ENCODE peak calls at places on chromosomes 13 and 19, in four cellular contexts. L, G, C and W are unnamed samples. For H3K4me1, the result is how much of the 10 kb centered on the place peaks cover.

GRCh38 chr19:38319421-38320258 is at the start of gene KCNK6:
- DNase-seq in G (peak), L (peak), C (peak), W (peak)

GRCh38 chr19:40700083-40700482 is 9.6 kb upstream of the NUMBL start:
- DNase-seq in C (no peak), L (no peak), G (no peak), W (no peak)

GRCh38 chr13:50911051-50911690 is 1.6 kb downstream of the RNASEH2B start:
- DNase-seq in G (peak), L (peak), C (no peak), W (peak)

GRCh38 chr19:54136086-54136863 is 1.3 kb upstream of the CNOT3 start:
- DNase-seq in L (peak), C (no peak), G (no peak), W (peak)

GRCh38 chr13:99991013-99991805 is 9.6 kb downstream of the ZIC2 start:
- DNase-seq in L (no peak), G (no peak), C (no peak), W (no peak)

GRCh38 chr13:105255472-105255871 is 1280.0 kb downstream of the EFNB2 start:
- DNase-seq in C (no peak), G (no peak), L (no peak), W (no peak)

GRCh38 chr19:17136026-17136425 is 60.4 kb downstream of the MYO9B start:
- DNase-seq in C (no peak), L (no peak), G (no peak), W (no peak)

GRCh38 chr19:31181535-31181934 is 167.7 kb downstream of the TSHZ3 start:
- DNase-seq in G (no peak), L (no peak), C (no peak), W (no peak)

GRCh38 chr19:43809762-43810696 is 7.8 kb upstream of the LYPD5 start:
- DNase-seq in L (peak), C (no peak), G (peak), W (peak)

GRCh38 chr13:21528616-21529015 is 69.5 kb upstream of the ZDHHC20 start:
- DNase-seq in L (peak), G (no peak), C (no peak), W (no peak)

GRCh38 chr19:13150919-13151604 is 851 bp downstream of the IER2 start:
- DNase-seq in C (no peak), L (peak), G (peak), W (no peak)

GRCh38 chr19:29530549-29531457 is 5.0 kb downstream of the VSTM2B start:
- DNase-seq in C (no peak), L (no peak), G (no peak), W (no peak)

GRCh38 chr19:22619371-22619770 is 14.8 kb upstream of the ZNF492 start:
- DNase-seq in L (no peak), G (no peak), C (no peak), W (no peak)

GRCh38 chr19:8600064-8600463 is 10.5 kb downstream of the ADAMTS10 start:
- DNase-seq in G (no peak), L (no peak), C (no peak), W (no peak)

GRCh38 chr19:11798391-11799296 is at the start of gene ZNF491:
- DNase-seq in C (peak), G (peak), L (peak), W (peak)

GRCh38 chr13:42048625-42049453 is at the start of gene DGKH:
- DNase-seq in C (peak), L (peak), G (peak), W (peak)

GRCh38 chr19:55070755-55071502 is 4.7 kb upstream of the EPS8L1 start:
- DNase-seq in G (peak), L (no peak), C (no peak), W (no peak)

GRCh38 chr19:40601061-40601973 is at the start of gene LTBP4:
- DNase-seq in C (no peak), G (no peak), L (no peak), W (no peak)

GRCh38 chr13:36750046-36750445 is 69.0 kb upstream of the RFXAP start:
- DNase-seq in L (no peak), G (no peak), C (no peak), W (no peak)

GRCh38 chr13:111344471-111345191 is 24.2 kb downstream of the TEX29 start:
- DNase-seq in G (no peak), C (peak), L (no peak), W (no peak)

GRCh38 chr13:50080158-50080855 is 65.1 kb downstream of the KCNRG start:
- DNase-seq in C (no peak), L (peak), G (peak), W (no peak)

GRCh38 chr19:47310819-47311218 is 1.2 kb downstream of the C5AR1 start:
- DNase-seq in G (no peak), C (peak), L (no peak), W (no peak)

GRCh38 chr19:16143399-16144215 is at the start of gene HSH2D:
- DNase-seq in G (peak), C (peak), L (no peak), W (peak)

GRCh38 chr13:37960427-37960826 is 90.9 kb upstream of the TRPC4 start:
- DNase-seq in G (no peak), L (no peak), C (no peak), W (no peak)

GRCh38 chr13:27379694-27380596 is 44.5 kb upstream of the GTF3A start:
- DNase-seq in L (peak), G (peak), C (no peak), W (peak)

GRCh38 chr13:85093808-85094207 is 705.4 kb downstream of the SLITRK6 start:
- DNase-seq in G (no peak), L (no peak), C (no peak), W (no peak)

GRCh38 chr19:38878575-38879399 is 712 bp upstream of the RINL start:
- DNase-seq in G (no peak), C (no peak), L (no peak), W (no peak)

GRCh38 chr19:17314007-17314589 is 4.7 kb downstream of the DDA1 start:
- DNase-seq in G (no peak), L (no peak), C (no peak), W (no peak)

GRCh38 chr19:38795549-38795948 is 6.5 kb downstream of the LGALS7B start:
- DNase-seq in G (no peak), L (no peak), C (no peak), W (no peak)

GRCh38 chr13:38636756-38637155 is 50.1 kb upstream of the FREM2 start:
- DNase-seq in G (no peak), C (no peak), L (no peak), W (no peak)

GRCh38 chr19:3672993-3673392 is 27.3 kb downstream of the PIP5K1C start:
- DNase-seq in L (no peak), G (no peak), C (peak), W (no peak)

GRCh38 chr19:3670258-3670795 is 29.9 kb downstream of the PIP5K1C start:
- DNase-seq in L (peak), C (no peak), G (no peak), W (no peak)

GRCh38 chr19:3672575-3672948 is 27.7 kb downstream of the PIP5K1C start:
- DNase-seq in G (no peak), L (no peak), C (no peak), W (no peak)

GRCh38 chr19:3670796-3671679 is 29.2 kb downstream of the PIP5K1C start:
- DNase-seq in C (peak), G (peak), L (peak), W (no peak)

GRCh38 chr19:3671680-3672574 is 28.3 kb downstream of the PIP5K1C start:
- DNase-seq in C (no peak), L (no peak), G (peak), W (no peak)
- H3K4me1 ChIP-seq in C (under half), L (under half), G (under half), W (under half)

DNA sequence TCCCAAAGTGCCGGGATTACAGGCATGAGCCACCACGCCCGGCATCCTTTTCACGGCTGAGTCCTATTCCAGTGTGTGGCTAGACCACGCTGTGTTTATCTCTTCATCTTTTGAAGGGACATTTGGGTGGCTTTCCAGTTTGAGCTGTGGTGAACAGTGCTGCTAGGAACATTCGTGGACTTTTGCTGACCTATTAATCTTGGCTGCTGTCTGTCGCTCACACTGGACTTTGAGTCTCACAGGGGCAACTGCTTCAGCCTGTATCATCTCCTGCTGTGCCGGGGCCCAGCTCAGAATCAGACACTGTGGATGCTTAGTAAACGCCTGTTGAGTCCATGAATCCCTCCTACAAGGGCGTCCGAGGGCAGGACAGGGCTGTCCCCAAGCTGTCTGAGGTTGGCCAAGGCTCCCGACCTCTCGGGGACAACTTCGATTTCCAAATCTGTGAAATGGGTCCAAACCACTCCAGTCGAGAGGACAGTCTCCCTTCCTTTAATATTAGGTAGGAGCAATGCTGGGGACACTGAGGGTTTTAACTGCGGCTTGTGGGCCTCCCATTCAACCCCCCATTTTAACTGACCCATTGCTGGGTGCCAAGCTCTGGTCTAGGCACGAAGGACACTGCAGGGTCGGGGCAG is 48.4 kb downstream of the SMIM24 start:
- DNase-seq in G (no peak), L (no peak), C (no peak), W (no peak)
- H3K4me1 ChIP-seq in G (under half), L (under half), C (half or more), W (under half)

GRCh38 chr19:35204799-35205732 is 23.5 kb downstream of the FAM187B start:
- DNase-seq in C (no peak), L (no peak), G (peak), W (no peak)
- H3K4me1 ChIP-seq in C (under half), L (under half), G (half or more), W (half or more)

DNA sequence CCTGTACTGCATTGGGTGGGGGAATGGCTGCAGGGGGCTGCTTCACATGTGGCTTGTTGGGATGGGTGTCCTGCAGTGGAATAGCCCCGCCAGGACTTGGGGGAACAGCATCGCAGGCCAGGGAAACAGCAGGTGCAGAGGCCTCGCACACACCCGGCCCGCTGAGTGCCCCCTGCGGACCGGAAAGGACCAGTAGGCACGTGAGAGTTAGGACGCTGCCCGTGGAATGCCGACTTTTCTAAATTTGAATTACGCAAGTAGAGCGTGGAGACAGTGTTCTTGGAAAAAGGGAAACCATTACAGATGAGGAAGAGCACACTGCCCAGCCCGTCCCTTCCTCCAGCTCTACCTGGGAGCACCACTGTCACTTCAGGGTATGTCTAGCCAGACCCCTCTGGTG is 11.5 kb downstream of the DNM2 start:
- DNase-seq in C (no peak), L (no peak), G (no peak), W (no peak)
- H3K4me1 ChIP-seq in C (half or more), L (under half), G (under half), W (half or more)

DNA sequence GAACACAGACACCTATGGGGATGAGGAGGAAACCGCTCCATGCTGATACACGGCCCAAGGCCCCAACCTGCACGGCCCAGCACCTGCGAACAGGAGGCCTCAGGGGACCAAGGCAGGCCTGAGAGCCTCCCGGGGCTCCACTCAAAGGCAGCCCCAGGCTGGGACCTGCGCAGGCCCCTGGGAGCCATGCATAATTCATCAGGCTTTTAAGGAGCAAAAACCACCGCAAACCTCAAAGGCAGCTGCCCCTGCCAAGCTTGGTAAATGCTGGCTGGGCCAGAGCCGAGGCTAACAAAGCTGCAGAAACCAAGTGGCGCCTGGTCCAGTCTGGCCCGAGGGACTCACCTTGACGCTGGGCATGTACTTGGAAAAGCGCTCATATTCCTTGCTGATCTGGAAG is 8.0 kb downstream of the DDX39A start:
- DNase-seq in G (no peak), L (no peak), C (no peak), W (no peak)
- H3K4me1 ChIP-seq in G (half or more), L (under half), C (under half), W (half or more)